ENCODE peak calls at places on chromosomes 11 and 22, in six cellular contexts. G, V, E, A, Z and Y are unnamed samples.

GRCh38 chr22:18971321-18971751 is 35.2 kb upstream of the PRODH start:
- DNase-seq in A (no peak), G (peak), V (no peak), Z (no peak), E (no peak), Y (no peak)

GRCh38 chr22:34669001-34669400 is 397.0 kb upstream of the ISX start:
- DNase-seq in E (no peak), V (peak), G (no peak), A (no peak), Z (no peak), Y (no peak)

GRCh38 chr11:41056892-41057569 is 402.4 kb downstream of the LRRC4C start:
- DNase-seq in E (no peak), G (no peak), V (no peak), A (no peak), Z (no peak), Y (no peak)

GRCh38 chr11:60984149-60984548 is 12.7 kb downstream of the CD6 start:
- DNase-seq in A (no peak), Z (no peak), E (no peak), V (no peak), G (no peak), Y (no peak)

GRCh38 chr11:35995872-35996271 is 52.0 kb downstream of the LDLRAD3 start:
- DNase-seq in G (no peak), V (no peak), Z (no peak), E (no peak), A (no peak), Y (no peak)

GRCh38 chr11:83713701-83714100 is 427.5 kb upstream of the CCDC90B start:
- DNase-seq in G (peak), E (no peak), Z (peak), A (no peak), V (peak), Y (no peak)

GRCh38 chr11:94545641-94546470 is 2.1 kb downstream of the FUT4 start:
- DNase-seq in Z (no peak), A (no peak), E (no peak), V (no peak), G (no peak), Y (no peak)

GRCh38 chr11:15118431-15118830 is 3.7 kb downstream of the INSC start:
- DNase-seq in Z (no peak), A (no peak), E (no peak), V (no peak), G (no peak), Y (no peak)

GRCh38 chr11:95187730-95188129 is 43.3 kb downstream of the SESN3 start:
- DNase-seq in A (no peak), E (no peak), V (no peak), G (no peak), Z (no peak), Y (no peak)

GRCh38 chr22:35846804-35847203 is 129.1 kb downstream of the APOL5 start:
- DNase-seq in V (no peak), E (no peak), A (no peak), G (no peak), Z (no peak), Y (no peak)

GRCh38 chr22:35854334-35854733 is 136.7 kb downstream of the APOL5 start:
- DNase-seq in Z (no peak), G (no peak), E (no peak), V (no peak), A (no peak), Y (no peak)

GRCh38 chr22:35844886-35845285 is 127.2 kb downstream of the APOL5 start:
- DNase-seq in Z (no peak), V (no peak), G (no peak), E (no peak), A (no peak), Y (no peak)

GRCh38 chr22:35850831-35851230 is 133.2 kb downstream of the APOL5 start:
- DNase-seq in E (no peak), V (no peak), Z (no peak), G (no peak), A (no peak), Y (no peak)
- H3K4me3 ChIP-seq in E (no peak), V (no peak), Z (no peak), G (peak), A (no peak), Y (no peak)

DNA sequence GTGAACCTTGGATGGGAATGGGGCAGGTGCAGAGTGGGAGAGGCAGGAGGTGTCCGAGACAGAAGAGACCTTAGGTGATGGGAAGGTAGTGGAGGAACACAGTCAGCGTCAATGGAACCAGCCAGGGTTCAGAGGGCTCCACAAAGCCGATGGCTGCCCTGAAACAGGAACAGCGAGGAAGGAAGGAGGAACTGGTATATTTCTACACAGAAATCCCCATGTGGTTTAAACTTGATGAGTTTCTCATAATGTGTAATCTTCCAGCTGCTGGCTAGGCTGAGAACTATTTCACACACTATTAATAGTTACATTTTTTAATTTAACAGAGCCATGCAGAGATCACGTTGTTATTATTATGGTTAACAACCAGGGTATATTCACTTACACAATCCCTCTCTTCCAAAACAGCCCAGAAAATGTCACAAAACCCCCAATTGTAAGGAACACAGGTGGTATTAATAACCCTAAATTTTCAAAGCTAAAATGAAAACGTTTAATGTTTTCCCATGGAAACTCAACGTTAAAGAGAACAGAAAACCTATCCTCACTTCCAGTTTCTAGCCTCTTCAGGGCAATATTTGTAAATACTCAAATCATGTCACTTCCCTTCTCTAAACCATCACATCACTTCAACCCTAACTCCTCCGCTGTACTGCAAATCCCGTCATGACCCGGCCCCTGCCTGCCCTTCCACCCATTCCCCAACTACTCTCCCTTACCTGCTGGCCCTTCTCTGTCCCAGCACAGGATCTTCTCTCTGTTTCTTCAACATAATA is 74.5 kb upstream of the ARFGAP3 start:
- DNase-seq in A (no peak), G (no peak), Z (no peak), V (peak), E (no peak), Y (no peak)
- H3K4me3 ChIP-seq in A (no peak), G (no peak), Z (peak), V (no peak), E (no peak), Y (no peak)

DNA sequence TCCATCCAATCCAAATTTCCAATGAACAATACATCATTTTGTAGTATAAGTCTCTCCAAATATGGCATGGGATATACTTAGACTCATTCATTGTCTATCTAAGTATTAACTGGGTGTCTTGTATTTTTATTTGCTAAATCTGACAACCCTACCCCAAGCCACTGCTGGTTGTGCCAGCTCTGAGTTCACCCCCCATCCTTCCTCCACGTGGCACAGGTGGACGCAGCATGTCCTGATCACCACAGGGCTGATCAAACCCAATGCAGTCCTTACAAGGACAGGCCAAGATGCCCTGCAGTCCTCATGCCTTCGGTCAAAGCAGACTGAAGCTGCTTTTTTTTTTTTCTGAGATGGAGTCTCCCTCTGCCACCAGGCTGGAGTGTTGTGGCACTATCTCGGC is 62.8 kb downstream of the SYN3 start:
- DNase-seq in Z (no peak), E (no peak), A (no peak), V (no peak), G (no peak), Y (no peak)
- H3K4me3 ChIP-seq in Z (no peak), E (no peak), A (no peak), V (no peak), G (no peak), Y (no peak)

GRCh38 chr22:50656122-50657070 is 16.2 kb upstream of the SHANK3 start:
- DNase-seq in E (no peak), V (peak), A (no peak), G (peak), Z (peak), Y (no peak)
- H3K4me3 ChIP-seq in E (no peak), V (no peak), A (no peak), G (no peak), Z (no peak), Y (no peak)

GRCh38 chr11:13009921-13010736 is 1.0 kb downstream of the RASSF10 start:
- DNase-seq in G (peak), V (peak), A (no peak), Z (peak), E (no peak), Y (no peak)
- H3K4me3 ChIP-seq in G (peak), V (no peak), A (no peak), Z (no peak), E (no peak), Y (no peak)

GRCh38 chr11:93458286-93458685 is 84.9 kb downstream of the SMCO4 start:
- DNase-seq in G (no peak), E (no peak), V (no peak), A (no peak), Z (no peak), Y (no peak)
- H3K4me3 ChIP-seq in G (no peak), E (no peak), V (no peak), A (no peak), Z (no peak), Y (no peak)

GRCh38 chr22:33605686-33606085 is 314.6 kb downstream of the LARGE1 start:
- DNase-seq in V (no peak), A (no peak), G (no peak), Z (peak), E (no peak), Y (no peak)
- H3K4me3 ChIP-seq in V (no peak), A (no peak), G (no peak), Z (no peak), E (no peak), Y (no peak)

DNA sequence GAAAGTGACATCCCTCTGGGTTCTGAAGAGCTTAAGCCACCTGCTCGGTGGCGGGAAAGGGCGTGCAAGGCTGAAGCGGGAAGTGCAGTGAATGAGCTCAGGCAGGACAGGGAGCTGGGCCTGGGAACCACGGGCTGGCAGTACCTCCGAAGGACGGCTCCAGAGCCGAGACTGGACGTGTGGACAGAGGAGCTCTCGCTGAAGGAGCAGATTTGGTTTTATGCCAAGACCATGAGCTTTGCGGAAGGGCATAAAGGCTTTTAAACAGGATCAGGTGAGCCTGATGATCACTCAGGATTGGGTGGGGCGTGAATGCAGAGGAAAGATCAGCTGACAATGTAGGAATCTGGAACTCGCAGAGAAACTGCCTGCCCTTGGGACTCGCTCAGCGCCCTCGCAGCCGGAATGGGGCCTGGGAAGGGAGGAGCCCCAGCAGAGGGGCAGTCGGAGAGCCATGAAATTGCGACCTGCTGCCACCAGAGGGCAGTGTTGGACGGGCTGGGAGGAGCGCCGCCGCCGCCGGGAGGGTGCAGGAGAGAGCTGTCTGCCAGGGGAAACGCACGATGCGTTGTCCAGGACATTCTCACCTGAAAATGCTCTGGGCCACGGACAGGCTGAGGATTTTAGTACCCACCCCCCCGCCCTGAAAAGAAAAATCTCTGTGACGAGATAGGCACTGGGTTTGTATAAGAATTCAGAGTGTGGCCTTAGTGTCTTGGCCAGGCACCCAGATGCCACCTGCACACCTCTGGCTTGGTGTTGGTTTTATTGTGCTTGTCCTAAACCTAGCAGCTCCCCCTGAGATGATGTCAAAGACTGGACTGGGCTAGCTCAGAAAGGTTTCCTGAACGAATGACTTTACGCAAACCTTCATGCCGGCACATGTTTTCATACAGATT is 324.4 kb downstream of the NTM start:
- DNase-seq in Z (peak), A (peak), V (peak), G (peak), E (peak), Y (peak)
- H3K4me3 ChIP-seq in Z (peak), A (no peak), V (no peak), G (no peak), E (peak), Y (no peak)

GRCh38 chr11:118082880-118083543 is 3.8 kb downstream of the SMIM35 start:
- DNase-seq in G (peak), V (no peak), Z (no peak), A (no peak), E (no peak), Y (no peak)

GRCh38 chr11:118081241-118081958 is 4.5 kb downstream of the TMPRSS4 start:
- DNase-seq in A (no peak), E (no peak), V (no peak), G (peak), Z (no peak), Y (no peak)

GRCh38 chr11:118086913-118087768 is at the start of gene SMIM35:
- DNase-seq in V (no peak), Z (no peak), G (peak), E (no peak), A (no peak), Y (no peak)

GRCh38 chr11:118084656-118085055 is 2.1 kb downstream of the SMIM35 start:
- DNase-seq in A (no peak), E (no peak), G (peak), V (no peak), Z (no peak), Y (no peak)

DNA sequence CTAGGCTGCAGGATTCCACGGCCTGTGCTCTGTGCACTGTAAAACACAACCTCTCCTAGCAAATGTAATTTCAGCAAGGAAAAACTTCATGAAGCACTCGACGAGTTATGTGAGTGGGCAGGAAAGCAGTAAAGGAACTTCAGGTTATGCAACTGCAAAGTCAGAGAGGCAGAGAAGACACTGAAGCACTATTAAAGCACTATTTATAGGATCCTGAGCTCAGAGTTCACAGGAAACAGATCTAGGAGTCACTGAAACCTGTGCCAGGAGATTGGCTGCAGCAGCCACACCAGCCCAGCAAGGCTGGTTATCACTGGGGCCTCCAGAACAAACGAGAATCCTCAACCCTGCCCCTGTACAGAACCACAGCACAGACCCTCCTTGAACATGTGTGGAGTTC is 2.5 kb downstream of the SMIM35 start:
- DNase-seq in G (peak), V (peak), Z (no peak), E (no peak), A (no peak), Y (no peak)
- H3K4me3 ChIP-seq in G (no peak), V (no peak), Z (no peak), E (no peak), A (no peak), Y (no peak)

DNA sequence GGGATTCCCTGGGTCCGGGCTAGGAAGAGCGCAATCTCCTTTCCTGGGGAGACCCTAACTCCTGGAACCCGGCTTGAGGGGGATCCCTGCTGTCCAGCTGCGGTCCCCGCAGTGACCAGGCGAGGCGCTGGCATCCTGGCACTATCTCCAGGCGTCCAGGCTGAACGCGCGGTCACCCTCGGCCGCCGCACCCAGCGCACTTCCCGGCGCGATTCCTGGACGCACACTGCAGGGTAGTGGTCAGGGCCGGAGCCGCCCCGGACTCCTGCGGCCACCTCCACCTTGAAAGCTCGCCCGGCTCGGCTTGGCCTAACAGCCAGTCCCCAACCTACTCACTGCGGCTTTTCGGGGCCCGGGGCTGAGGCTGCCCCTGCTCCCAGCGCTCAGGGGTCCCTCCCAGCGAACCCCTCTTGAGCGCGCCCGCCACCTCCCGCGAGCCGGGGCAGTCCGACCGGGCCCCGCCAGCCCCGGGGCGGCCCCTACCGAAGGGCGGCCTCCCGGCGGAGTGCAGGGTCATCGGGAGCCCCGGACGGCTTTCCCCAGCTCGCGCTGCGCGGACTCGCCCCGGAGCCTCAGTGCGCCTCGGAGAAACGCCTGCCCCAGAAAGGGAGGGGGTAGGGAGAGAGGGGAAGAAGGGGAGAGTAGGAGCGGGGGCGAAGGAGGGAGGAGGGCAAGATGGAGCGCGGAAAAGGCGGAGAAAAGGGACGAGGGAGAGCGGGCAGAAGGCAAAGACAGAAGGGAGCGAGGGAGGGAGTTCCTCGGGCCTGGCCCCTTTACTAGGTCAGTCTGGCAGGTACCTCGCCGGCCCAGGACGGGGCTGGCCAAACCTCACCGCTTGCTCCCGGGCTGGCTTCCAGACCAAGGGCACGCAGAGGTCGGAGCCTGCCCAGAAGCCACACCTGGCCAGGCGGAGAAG is 1.0 kb downstream of the POU2AF3 start:
- DNase-seq in E (no peak), G (peak), A (no peak), Z (peak), V (peak), Y (no peak)
- H3K4me3 ChIP-seq in E (peak), G (peak), A (peak), Z (peak), V (peak), Y (no peak)